ENCODE peak calls at places on chromosome 1, in eight cellular contexts. One of them, this sample, is unnamed.

GRCh38 chr1:232974971-232975370 is 24.6 kb downstream of the NTPCR start:
- DNase-seq in C1 segment of cervical spinal cord: no peak
- DNase-seq in AG08396: peak
- DNase-seq in lower leg skin: no peak
- DNase-seq in stimulated activated CD8-positive, alpha-beta memory T cell treated with anti-CD3 and anti-CD28 coated beads, Interleukin-7, amount 100 ng/mL, for 1 hour: no peak
- DNase-seq in NCI-H345: no peak
- DNase-seq in GM23338: no peak
- DNase-seq in endothelial cell: no peak
- DNase-seq in this sample: no peak

GRCh38 chr1:19706136-19706535 is 41.5 kb downstream of the HTR6 start:
- DNase-seq in AG08396: no peak
- DNase-seq in stimulated activated CD8-positive, alpha-beta memory T cell treated with anti-CD3 and anti-CD28 coated beads, Interleukin-7, amount 100 ng/mL, for 1 hour: no peak
- DNase-seq in GM23338: no peak
- DNase-seq in endothelial cell: no peak
- DNase-seq in lower leg skin: no peak
- DNase-seq in NCI-H345: no peak
- DNase-seq in C1 segment of cervical spinal cord: no peak
- DNase-seq in this sample: no peak

GRCh38 chr1:68141079-68141800 is 90.8 kb upstream of the DIRAS3 start:
- DNase-seq in stimulated activated CD8-positive, alpha-beta memory T cell treated with anti-CD3 and anti-CD28 coated beads, Interleukin-7, amount 100 ng/mL, for 1 hour: no peak
- DNase-seq in GM23338: peak
- DNase-seq in endothelial cell: no peak
- DNase-seq in AG08396: peak
- DNase-seq in C1 segment of cervical spinal cord: no peak
- DNase-seq in NCI-H345: no peak
- DNase-seq in lower leg skin: no peak
- DNase-seq in this sample: no peak

GRCh38 chr1:2556277-2557145 is at the start of gene TNFRSF14:
- DNase-seq in AG08396: peak
- DNase-seq in NCI-H345: peak
- DNase-seq in C1 segment of cervical spinal cord: no peak
- DNase-seq in lower leg skin: peak
- DNase-seq in endothelial cell: no peak
- DNase-seq in GM23338: no peak
- DNase-seq in stimulated activated CD8-positive, alpha-beta memory T cell treated with anti-CD3 and anti-CD28 coated beads, Interleukin-7, amount 100 ng/mL, for 1 hour: no peak
- DNase-seq in this sample: no peak

GRCh38 chr1:164586619-164587018 is 27.6 kb downstream of the PBX1 start:
- DNase-seq in NCI-H345: no peak
- DNase-seq in stimulated activated CD8-positive, alpha-beta memory T cell treated with anti-CD3 and anti-CD28 coated beads, Interleukin-7, amount 100 ng/mL, for 1 hour: no peak
- DNase-seq in C1 segment of cervical spinal cord: no peak
- DNase-seq in endothelial cell: no peak
- DNase-seq in GM23338: no peak
- DNase-seq in lower leg skin: no peak
- DNase-seq in AG08396: no peak
- DNase-seq in this sample: no peak

GRCh38 chr1:17441265-17441992 is 2.0 kb upstream of the RCC2 start:
- DNase-seq in NCI-H345: peak
- DNase-seq in C1 segment of cervical spinal cord: no peak
- DNase-seq in AG08396: no peak
- DNase-seq in lower leg skin: no peak
- DNase-seq in stimulated activated CD8-positive, alpha-beta memory T cell treated with anti-CD3 and anti-CD28 coated beads, Interleukin-7, amount 100 ng/mL, for 1 hour: no peak
- DNase-seq in GM23338: peak
- DNase-seq in endothelial cell: no peak
- DNase-seq in this sample: no peak

GRCh38 chr1:202238914-202239313 is 45.3 kb downstream of the LGR6 start:
- DNase-seq in stimulated activated CD8-positive, alpha-beta memory T cell treated with anti-CD3 and anti-CD28 coated beads, Interleukin-7, amount 100 ng/mL, for 1 hour: no peak
- DNase-seq in C1 segment of cervical spinal cord: no peak
- DNase-seq in NCI-H345: no peak
- DNase-seq in GM23338: no peak
- DNase-seq in endothelial cell: no peak
- DNase-seq in lower leg skin: no peak
- DNase-seq in AG08396: no peak
- DNase-seq in this sample: no peak

GRCh38 chr1:182173791-182174190 is 112.3 kb upstream of the ZNF648 start:
- DNase-seq in C1 segment of cervical spinal cord: no peak
- DNase-seq in NCI-H345: no peak
- DNase-seq in AG08396: no peak
- DNase-seq in lower leg skin: peak
- DNase-seq in stimulated activated CD8-positive, alpha-beta memory T cell treated with anti-CD3 and anti-CD28 coated beads, Interleukin-7, amount 100 ng/mL, for 1 hour: no peak
- DNase-seq in GM23338: no peak
- DNase-seq in endothelial cell: no peak
- DNase-seq in this sample: no peak

GRCh38 chr1:91885331-91885715 is 628 bp downstream of the TGFBR3 start:
- DNase-seq in lower leg skin: no peak
- DNase-seq in stimulated activated CD8-positive, alpha-beta memory T cell treated with anti-CD3 and anti-CD28 coated beads, Interleukin-7, amount 100 ng/mL, for 1 hour: no peak
- DNase-seq in AG08396: peak
- DNase-seq in NCI-H345: peak
- DNase-seq in endothelial cell: peak
- DNase-seq in GM23338: peak
- DNase-seq in C1 segment of cervical spinal cord: no peak
- DNase-seq in this sample: peak

GRCh38 chr1:30684881-30685795 is 38.2 kb downstream of the MATN1 start:
- DNase-seq in NCI-H345: peak
- DNase-seq in GM23338: peak
- DNase-seq in C1 segment of cervical spinal cord: no peak
- DNase-seq in endothelial cell: peak
- DNase-seq in AG08396: no peak
- DNase-seq in lower leg skin: no peak
- DNase-seq in stimulated activated CD8-positive, alpha-beta memory T cell treated with anti-CD3 and anti-CD28 coated beads, Interleukin-7, amount 100 ng/mL, for 1 hour: no peak
- DNase-seq in this sample: no peak

GRCh38 chr1:175968486-175969182 is 225.2 kb upstream of the TNR start:
- DNase-seq in endothelial cell: no peak
- DNase-seq in AG08396: peak
- DNase-seq in C1 segment of cervical spinal cord: no peak
- DNase-seq in NCI-H345: no peak
- DNase-seq in GM23338: no peak
- DNase-seq in lower leg skin: no peak
- DNase-seq in stimulated activated CD8-positive, alpha-beta memory T cell treated with anti-CD3 and anti-CD28 coated beads, Interleukin-7, amount 100 ng/mL, for 1 hour: no peak
- DNase-seq in this sample: no peak

GRCh38 chr1:109838838-109839240 is 71.8 kb upstream of the CSF1 start:
- DNase-seq in C1 segment of cervical spinal cord: no peak
- DNase-seq in lower leg skin: no peak
- DNase-seq in NCI-H345: no peak
- DNase-seq in stimulated activated CD8-positive, alpha-beta memory T cell treated with anti-CD3 and anti-CD28 coated beads, Interleukin-7, amount 100 ng/mL, for 1 hour: no peak
- DNase-seq in GM23338: no peak
- DNase-seq in endothelial cell: no peak
- DNase-seq in AG08396: no peak
- DNase-seq in this sample: no peak

GRCh38 chr1:187715483-187715882 is 886.7 kb downstream of the PLA2G4A start:
- DNase-seq in stimulated activated CD8-positive, alpha-beta memory T cell treated with anti-CD3 and anti-CD28 coated beads, Interleukin-7, amount 100 ng/mL, for 1 hour: no peak
- DNase-seq in endothelial cell: no peak
- DNase-seq in NCI-H345: no peak
- DNase-seq in GM23338: no peak
- DNase-seq in C1 segment of cervical spinal cord: no peak
- DNase-seq in AG08396: no peak
- DNase-seq in lower leg skin: no peak
- DNase-seq in this sample: no peak

GRCh38 chr1:145849356-145850165 is 4.1 kb downstream of the NUDT17 start:
- DNase-seq in AG08396: peak
- DNase-seq in NCI-H345: no peak
- DNase-seq in lower leg skin: no peak
- DNase-seq in endothelial cell: peak
- DNase-seq in C1 segment of cervical spinal cord: no peak
- DNase-seq in GM23338: peak
- DNase-seq in stimulated activated CD8-positive, alpha-beta memory T cell treated with anti-CD3 and anti-CD28 coated beads, Interleukin-7, amount 100 ng/mL, for 1 hour: no peak
- DNase-seq in this sample: no peak

GRCh38 chr1:3907621-3908165 is 7.6 kb upstream of the C1orf174 start:
- DNase-seq in NCI-H345: no peak
- DNase-seq in C1 segment of cervical spinal cord: no peak
- DNase-seq in AG08396: no peak
- DNase-seq in GM23338: no peak
- DNase-seq in endothelial cell: no peak
- DNase-seq in lower leg skin: no peak
- DNase-seq in stimulated activated CD8-positive, alpha-beta memory T cell treated with anti-CD3 and anti-CD28 coated beads, Interleukin-7, amount 100 ng/mL, for 1 hour: no peak
- DNase-seq in this sample: no peak

GRCh38 chr1:157274698-157275534 is 136.7 kb upstream of the ETV3 start:
- DNase-seq in endothelial cell: no peak
- DNase-seq in NCI-H345: no peak
- DNase-seq in AG08396: peak
- DNase-seq in GM23338: no peak
- DNase-seq in stimulated activated CD8-positive, alpha-beta memory T cell treated with anti-CD3 and anti-CD28 coated beads, Interleukin-7, amount 100 ng/mL, for 1 hour: no peak
- DNase-seq in C1 segment of cervical spinal cord: no peak
- DNase-seq in lower leg skin: no peak
- DNase-seq in this sample: no peak

GRCh38 chr1:22557341-22557950 is 5.8 kb upstream of the EPHA8 start:
- DNase-seq in lower leg skin: no peak
- DNase-seq in endothelial cell: no peak
- DNase-seq in GM23338: no peak
- DNase-seq in NCI-H345: peak
- DNase-seq in C1 segment of cervical spinal cord: no peak
- DNase-seq in AG08396: no peak
- DNase-seq in stimulated activated CD8-positive, alpha-beta memory T cell treated with anti-CD3 and anti-CD28 coated beads, Interleukin-7, amount 100 ng/mL, for 1 hour: no peak
- DNase-seq in this sample: no peak

GRCh38 chr1:66725885-66726665 is 26.2 kb upstream of the DYNLT5 start:
- DNase-seq in GM23338: peak
- DNase-seq in endothelial cell: peak
- DNase-seq in NCI-H345: peak
- DNase-seq in C1 segment of cervical spinal cord: peak
- DNase-seq in AG08396: peak
- DNase-seq in lower leg skin: peak
- DNase-seq in stimulated activated CD8-positive, alpha-beta memory T cell treated with anti-CD3 and anti-CD28 coated beads, Interleukin-7, amount 100 ng/mL, for 1 hour: no peak
- DNase-seq in this sample: peak

GRCh38 chr1:101506541-101507164 is 269.8 kb downstream of the S1PR1 start:
- DNase-seq in GM23338: peak
- DNase-seq in C1 segment of cervical spinal cord: no peak
- DNase-seq in NCI-H345: peak
- DNase-seq in endothelial cell: peak
- DNase-seq in AG08396: peak
- DNase-seq in lower leg skin: no peak
- DNase-seq in stimulated activated CD8-positive, alpha-beta memory T cell treated with anti-CD3 and anti-CD28 coated beads, Interleukin-7, amount 100 ng/mL, for 1 hour: no peak
- DNase-seq in this sample: peak

GRCh38 chr1:234963180-234963903 is 165.3 kb downstream of the TOMM20 start:
- DNase-seq in GM23338: no peak
- DNase-seq in C1 segment of cervical spinal cord: no peak
- DNase-seq in AG08396: peak
- DNase-seq in lower leg skin: peak
- DNase-seq in endothelial cell: no peak
- DNase-seq in NCI-H345: no peak
- DNase-seq in stimulated activated CD8-positive, alpha-beta memory T cell treated with anti-CD3 and anti-CD28 coated beads, Interleukin-7, amount 100 ng/mL, for 1 hour: peak
- DNase-seq in this sample: no peak

GRCh38 chr1:17207046-17207445 is 2.1 kb downstream of the PADI1 start:
- DNase-seq in C1 segment of cervical spinal cord: peak
- DNase-seq in lower leg skin: peak
- DNase-seq in GM23338: no peak
- DNase-seq in stimulated activated CD8-positive, alpha-beta memory T cell treated with anti-CD3 and anti-CD28 coated beads, Interleukin-7, amount 100 ng/mL, for 1 hour: no peak
- DNase-seq in endothelial cell: no peak
- DNase-seq in NCI-H345: no peak
- DNase-seq in AG08396: no peak
- DNase-seq in this sample: no peak

GRCh38 chr1:64004451-64004850 is 199.0 kb upstream of the UBE2U start:
- DNase-seq in C1 segment of cervical spinal cord: no peak
- DNase-seq in AG08396: no peak
- DNase-seq in lower leg skin: no peak
- DNase-seq in NCI-H345: no peak
- DNase-seq in stimulated activated CD8-positive, alpha-beta memory T cell treated with anti-CD3 and anti-CD28 coated beads, Interleukin-7, amount 100 ng/mL, for 1 hour: no peak
- DNase-seq in GM23338: peak
- DNase-seq in endothelial cell: no peak
- DNase-seq in this sample: no peak

GRCh38 chr1:150841626-150842025 is 33.6 kb upstream of the CTSK start:
- DNase-seq in lower leg skin: no peak
- DNase-seq in stimulated activated CD8-positive, alpha-beta memory T cell treated with anti-CD3 and anti-CD28 coated beads, Interleukin-7, amount 100 ng/mL, for 1 hour: no peak
- DNase-seq in GM23338: no peak
- DNase-seq in C1 segment of cervical spinal cord: no peak
- DNase-seq in endothelial cell: no peak
- DNase-seq in NCI-H345: no peak
- DNase-seq in AG08396: no peak
- DNase-seq in this sample: no peak

GRCh38 chr1:93980320-93980744 is 71.1 kb upstream of the GCLM start:
- DNase-seq in lower leg skin: no peak
- DNase-seq in AG08396: no peak
- DNase-seq in GM23338: peak
- DNase-seq in stimulated activated CD8-positive, alpha-beta memory T cell treated with anti-CD3 and anti-CD28 coated beads, Interleukin-7, amount 100 ng/mL, for 1 hour: no peak
- DNase-seq in C1 segment of cervical spinal cord: no peak
- DNase-seq in NCI-H345: peak
- DNase-seq in endothelial cell: peak
- DNase-seq in this sample: peak